ENCODE peak calls at places on chromosomes 13 and 19, in ten cellular contexts. V, O, Z, S, T, Q, Y, P, R and B are unnamed samples.

GRCh38 chr13:80116107-80116506 is 224.8 kb downstream of the SPRY2 start:
- DNase-seq in Y (no peak), V (no peak), P (no peak), Q (no peak), R (no peak), Z (no peak), O (no peak), T (peak; percentile 54), S (peak; percentile 88), B (no peak)

GRCh38 chr13:50129923-50130685 is 114.9 kb downstream of the KCNRG start:
- DNase-seq in P (peak; percentile 26), T (peak; percentile 61), Q (no peak), R (no peak), Z (no peak), V (peak; percentile 61), Y (peak; percentile 43), S (no peak), O (peak; percentile 65), B (peak; percentile 41)

GRCh38 chr19:18951721-18952281 is 10.8 kb upstream of the HOMER3 start:
- DNase-seq in P (no peak), Q (no peak), V (no peak), R (no peak), Y (no peak), O (no peak), S (no peak), T (no peak), Z (no peak), B (no peak)

GRCh38 chr13:75481176-75482069 is 546 bp downstream of the TBC1D4 start:
- DNase-seq in P (no peak), T (peak; percentile 33), O (peak; percentile 66), S (no peak), Y (peak; percentile 57), R (peak; percentile 34), Q (peak; percentile 34), V (peak; percentile 11), Z (no peak), B (peak; percentile 1)

GRCh38 chr19:18473003-18473705 is 35.2 kb upstream of the ISYNA1 start:
- DNase-seq in O (no peak), S (peak; percentile 58), Z (no peak), Y (no peak), Q (no peak), T (no peak), R (peak; percentile 72), V (no peak), P (no peak), B (no peak)

GRCh38 chr13:95296326-95296939 is 4.8 kb downstream of the ABCC4 start:
- DNase-seq in Y (peak; percentile 41), V (no peak), Z (no peak), R (peak; percentile 71), O (peak; percentile 11), P (peak; percentile 24), T (peak; percentile 25), Q (peak; percentile 72), S (no peak), B (no peak)

GRCh38 chr19:45739498-45740439 is 6.5 kb downstream of the MEIOSIN start:
- DNase-seq in S (no peak), V (no peak), T (no peak), Q (no peak), Z (no peak), P (no peak), Y (no peak), O (no peak), R (no peak), B (no peak)

GRCh38 chr19:10517760-10518443 is 655 bp upstream of the S1PR5 start:
- DNase-seq in Z (no peak), V (no peak), Y (peak; percentile 39), S (peak; percentile 15), T (peak; percentile 27), O (no peak), R (no peak), Q (no peak), P (no peak), B (no peak)

GRCh38 chr13:97142452-97142851 is 79.7 kb upstream of the MBNL2 start:
- DNase-seq in T (peak; percentile 56), Z (no peak), O (no peak), V (no peak), S (no peak), P (no peak), R (peak; percentile 84), Y (peak; percentile 36), Q (no peak), B (no peak)

GRCh38 chr19:11495885-11496284 is 9.8 kb downstream of the ZNF653 start:
- DNase-seq in O (no peak), T (no peak), P (no peak), Y (no peak), Z (no peak), V (no peak), S (no peak), Q (no peak), R (no peak), B (no peak)

DNA sequence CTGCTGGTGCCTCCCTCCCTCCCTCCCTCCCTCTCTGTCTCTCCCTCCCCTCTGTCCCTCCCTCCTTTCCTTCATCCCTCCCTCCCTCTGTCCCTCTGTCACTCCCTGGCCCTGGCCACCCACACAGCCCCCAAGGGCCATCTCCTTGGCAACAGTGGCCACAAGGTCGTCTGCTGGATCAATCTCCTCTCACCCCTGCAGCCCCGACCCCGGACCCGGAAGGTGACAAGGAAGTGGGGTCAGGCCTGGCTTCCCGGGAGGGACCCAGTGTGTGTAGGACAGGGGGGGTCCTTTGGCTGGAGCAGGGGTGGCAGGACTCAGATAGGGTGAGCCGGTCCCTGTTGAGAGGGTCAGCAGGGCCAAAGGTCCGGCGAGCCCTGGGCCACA is 21.9 kb upstream of the TCF3 start:
- DNase-seq in Z (no peak), R (no peak), P (no peak), T (no peak), Q (no peak), S (no peak), V (no peak), Y (no peak), O (no peak), B (no peak)
- H3K27ac ChIP-seq in Z (no peak overlapping the region), R (no peak overlapping the region), P (no peak overlapping the region), T (no peak overlapping the region), Q (no peak overlapping the region), S (no peak overlapping the region), V (no peak overlapping the region), Y (no peak overlapping the region), O (no peak overlapping the region), B (no peak overlapping the region)

GRCh38 chr19:20422216-20422615 is 143.4 kb downstream of the ZNF737 start:
- DNase-seq in Z (no peak), S (no peak), Q (no peak), P (no peak), T (no peak), V (no peak), R (peak; percentile 15), Y (no peak), O (no peak), B (no peak)

GRCh38 chr19:20423381-20424207 is 142.0 kb downstream of the ZNF737 start:
- DNase-seq in O (peak; percentile 38), R (peak; percentile 79), T (peak; percentile 88), Q (peak; percentile 56), Z (peak; percentile 84), S (peak; percentile 7), V (peak; percentile 61), P (peak; percentile 54), Y (peak; percentile 47), B (no peak)

GRCh38 chr19:20422616-20423205 is 142.9 kb downstream of the ZNF737 start:
- DNase-seq in Q (no peak), O (no peak), V (no peak), P (no peak), Z (no peak), T (peak; percentile 43), Y (no peak), R (peak; percentile 27), S (no peak), B (no peak)
- H3K36me3 ChIP-seq in Q (no peaks in the 10 kb centered on the region), O (peaks cover 56% of the 10 kb centered on the region), V (no peaks in the 10 kb centered on the region), P (no peaks in the 10 kb centered on the region), Z (no peaks in the 10 kb centered on the region), T (no peaks in the 10 kb centered on the region), Y (no peaks in the 10 kb centered on the region), R (no peaks in the 10 kb centered on the region), S (no peaks in the 10 kb centered on the region), B (no peaks in the 10 kb centered on the region)

GRCh38 chr13:73939603-73940002 is 194.6 kb downstream of the KLF12 start:
- DNase-seq in O (peak; percentile 16), Z (no peak), T (no peak), V (no peak), Y (no peak), P (no peak), R (no peak), Q (no peak), S (no peak), B (no peak)

GRCh38 chr13:73938375-73939070 is 195.7 kb downstream of the KLF12 start:
- DNase-seq in Q (no peak), P (no peak), T (peak; percentile 77), V (no peak), S (peak; percentile 94), Y (no peak), O (no peak), Z (no peak), R (no peak), B (no peak)

GRCh38 chr13:73937420-73937819 is 196.8 kb downstream of the KLF12 start:
- DNase-seq in S (no peak), Z (no peak), R (no peak), Y (no peak), O (no peak), T (no peak), P (no peak), V (no peak), Q (no peak), B (no peak)

GRCh38 chr13:73940098-73940497 is 194.1 kb downstream of the KLF12 start:
- DNase-seq in V (no peak), Y (peak; percentile 72), T (no peak), Z (no peak), O (peak; percentile 64), Q (no peak), R (no peak), S (no peak), P (no peak), B (no peak)

GRCh38 chr13:73939071-73939380 is 195.2 kb downstream of the KLF12 start:
- DNase-seq in V (no peak), R (no peak), Z (no peak), T (no peak), Q (no peak), P (no peak), S (no peak), O (no peak), Y (no peak), B (no peak)
- H3K27ac ChIP-seq in V (no peak overlapping the region), R (no peak overlapping the region), Z (no peak overlapping the region), T (no peak overlapping the region), Q (no peak overlapping the region), P (no peak overlapping the region), S (peak overlapping the region; percentile 16), O (no peak overlapping the region), Y (no peak overlapping the region), B (no peak overlapping the region)

GRCh38 chr19:43960411-43960810 is 9.4 kb downstream of the ZNF221 start:
- DNase-seq in O (no peak), S (no peak), Y (no peak), P (no peak), Z (no peak), Q (no peak), R (no peak), T (no peak), V (no peak), B (no peak)

DNA sequence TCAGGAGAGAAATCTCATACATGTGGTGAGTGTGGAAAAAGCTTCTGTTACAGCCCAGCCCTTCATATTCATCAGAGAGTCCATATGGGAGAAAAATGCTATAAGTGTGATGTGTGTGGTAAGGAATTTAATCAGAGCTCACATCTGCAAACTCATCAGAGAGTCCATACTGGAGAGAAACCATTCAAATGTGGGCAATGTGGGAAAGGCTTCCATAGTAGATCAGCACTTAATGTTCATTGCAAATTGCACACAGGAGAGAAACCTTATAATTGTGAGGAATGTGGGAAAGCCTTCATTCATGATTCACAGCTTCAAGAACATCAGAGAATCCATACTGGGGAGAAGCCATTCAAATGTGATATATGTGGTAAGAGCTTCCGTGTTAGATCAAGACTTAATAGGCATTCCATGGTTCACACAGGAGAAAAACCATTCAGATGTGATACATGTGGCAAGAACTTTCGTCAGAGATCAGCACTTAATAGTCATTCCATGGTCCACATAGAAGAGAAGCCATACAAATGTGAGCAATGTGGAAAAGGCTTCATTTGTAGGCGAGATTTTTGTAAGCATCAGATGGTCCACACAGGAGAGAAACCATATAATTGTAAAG is 15.2 kb downstream of the ZNF221 start:
- DNase-seq in Q (no peak), S (no peak), P (no peak), V (no peak), R (no peak), O (no peak), T (peak; percentile 2), Y (no peak), Z (no peak), B (no peak)
- H3K36me3 ChIP-seq in Q (peaks cover 83% of the 10 kb centered on the region), S (peaks cover 52% of the 10 kb centered on the region), P (peaks cover 4% of the 10 kb centered on the region), V (peaks cover 98% of the 10 kb centered on the region), R (no peaks in the 10 kb centered on the region), O (no peaks in the 10 kb centered on the region), T (peaks cover 31% of the 10 kb centered on the region), Y (peaks cover 28% of the 10 kb centered on the region), Z (peaks cover 80% of the 10 kb centered on the region), B (peaks cover 8% of the 10 kb centered on the region)